ENCODE peak calls at places on chromosome 6, in four cellular contexts. E, U, J and O are unnamed samples. For H3K27me3, the result is how much of the 10 kb centered on the place peaks cover.

GRCh38 chr6:112933947-112934346 is 586.8 kb downstream of the RFPL4B start:
- DNase-seq in E (no peak), U (no peak), J (no peak), O (no peak)

GRCh38 chr6:22251331-22251730 is 45.5 kb downstream of the PRL start:
- DNase-seq in E (peak), U (no peak), J (peak), O (peak)

GRCh38 chr6:44062771-44063560 is 64.3 kb downstream of the MRPL14 start:
- DNase-seq in E (no peak), U (no peak), J (peak), O (no peak)

GRCh38 chr6:41504526-41505021 is 41.6 kb upstream of the FOXP4 start:
- DNase-seq in E (peak), U (no peak), J (no peak), O (no peak)

GRCh38 chr6:169252805-169253189 is 849 bp downstream of the THBS2 start:
- DNase-seq in E (no peak), U (no peak), J (no peak), O (no peak)

GRCh38 chr6:111552241-111552744 is 53.4 kb downstream of the TRAF3IP2 start:
- DNase-seq in E (peak), U (no peak), J (peak), O (peak)

GRCh38 chr6:14290448-14291388 is 173.1 kb downstream of the CD83 start:
- DNase-seq in E (no peak), U (no peak), J (no peak), O (no peak)

GRCh38 chr6:92114797-92115196 is 1304.6 kb downstream of the EPHA7 start:
- DNase-seq in E (no peak), U (no peak), J (no peak), O (no peak)

GRCh38 chr6:36798852-36799251 is 40.4 kb downstream of the CPNE5 start:
- DNase-seq in E (no peak), U (no peak), J (no peak), O (no peak)

GRCh38 chr6:36339156-36339555 is 2.5 kb upstream of the BNIP5 start:
- DNase-seq in E (no peak), U (no peak), J (no peak), O (no peak)

GRCh38 chr6:169646906-169647567 is 54.8 kb downstream of the WDR27 start:
- DNase-seq in E (no peak), U (no peak), J (no peak), O (no peak)

GRCh38 chr6:14771026-14771425 is 474.8 kb upstream of the JARID2 start:
- DNase-seq in E (no peak), U (no peak), J (no peak), O (no peak)

GRCh38 chr6:162226810-162227209 is 500.8 kb downstream of the PRKN start:
- DNase-seq in E (no peak), U (no peak), J (no peak), O (no peak)

GRCh38 chr6:134317471-134318131 is at the start of gene SGK1:
- DNase-seq in E (peak), U (no peak), J (peak), O (no peak)

GRCh38 chr6:107293421-107293820 is 165.9 kb downstream of the PDSS2 start:
- DNase-seq in E (no peak), U (no peak), J (no peak), O (no peak)

GRCh38 chr6:155943635-155944034 is 488.0 kb upstream of the NOX3 start:
- DNase-seq in E (peak), U (no peak), J (no peak), O (no peak)

GRCh38 chr6:87723727-87724078 is 21.7 kb upstream of the AKIRIN2 start:
- DNase-seq in E (no peak), U (no peak), J (no peak), O (no peak)

GRCh38 chr6:85537055-85537494 is 56.6 kb downstream of the SNX14 start:
- DNase-seq in E (peak), U (no peak), J (no peak), O (no peak)

GRCh38 chr6:16762265-16762546 is 946 bp upstream of the ATXN1 start:
- DNase-seq in E (no peak), U (no peak), J (no peak), O (no peak)

GRCh38 chr6:97668716-97669115 is 385.7 kb upstream of the MMS22L start:
- DNase-seq in E (no peak), U (no peak), J (no peak), O (no peak)

GRCh38 chr6:153126218-153126617 is 4.9 kb downstream of the RGS17 start:
- DNase-seq in E (no peak), U (no peak), J (no peak), O (no peak)

GRCh38 chr6:169366177-169366901 is 112.7 kb upstream of the THBS2 start:
- DNase-seq in E (no peak), U (no peak), J (no peak), O (no peak)

GRCh38 chr6:34316442-34317171 is 67.8 kb upstream of the SMIM29 start:
- DNase-seq in E (no peak), U (no peak), J (no peak), O (no peak)

GRCh38 chr6:90295854-90296345 is 743 bp downstream of the BACH2 start:
- DNase-seq in E (peak), U (no peak), J (peak), O (no peak)

GRCh38 chr6:45256697-45257695 is 71.1 kb upstream of the RUNX2 start:
- DNase-seq in E (no peak), U (no peak), J (no peak), O (no peak)

GRCh38 chr6:148934534-148934933 is 187.7 kb downstream of the UST start:
- DNase-seq in E (peak), U (no peak), J (no peak), O (no peak)

GRCh38 chr6:156953478-156954146 is 176.4 kb downstream of the ARID1B start:
- DNase-seq in E (peak), U (peak), J (peak), O (peak)
- TF ChIP-seq CTCF in E (peak), U (peak), J (peak), O (peak)

GRCh38 chr6:150598401-150598800 is 1.3 kb upstream of the PLEKHG1 start:
- DNase-seq in E (no peak), U (no peak), J (no peak), O (no peak)
- H3K27me3 ChIP-seq in E (under half), U (under half), J (under half), O (under half)

GRCh38 chr6:168133707-168134398 is 54.8 kb upstream of the FRMD1 start:
- DNase-seq in E (no peak), U (no peak), J (no peak), O (no peak)

GRCh38 chr6:168131464-168132415 is 52.7 kb upstream of the FRMD1 start:
- DNase-seq in E (no peak), U (no peak), J (no peak), O (no peak)

GRCh38 chr6:168134399-168135201 is 55.6 kb upstream of the FRMD1 start:
- DNase-seq in E (no peak), U (no peak), J (no peak), O (no peak)

GRCh38 chr6:168132531-168133184 is 53.6 kb upstream of the FRMD1 start:
- DNase-seq in E (peak), U (no peak), J (no peak), O (peak)

GRCh38 chr6:168133186-168133585 is 54.2 kb upstream of the FRMD1 start:
- DNase-seq in E (no peak), U (no peak), J (no peak), O (peak)
- H3K4me3 ChIP-seq in E (no peak), U (no peak), J (no peak), O (no peak)

DNA sequence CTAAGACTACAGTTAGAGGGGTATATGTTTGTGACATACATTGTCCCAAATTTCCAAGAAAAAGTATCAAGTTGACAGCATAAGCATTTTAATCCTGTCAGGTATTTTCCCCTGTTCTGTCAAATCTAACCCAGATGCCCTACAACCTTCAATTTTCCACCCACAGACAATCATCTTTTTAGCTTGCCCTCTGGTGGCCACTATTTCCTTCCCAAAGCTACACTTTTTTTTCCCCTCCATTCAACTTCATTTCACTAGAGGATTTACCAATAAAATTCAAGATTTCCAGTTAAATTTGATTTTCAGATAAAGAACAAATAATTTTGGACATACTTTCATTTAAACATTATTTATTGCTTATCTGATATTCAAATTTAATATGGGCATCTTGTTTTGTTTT is 286.6 kb downstream of the TENT5A start:
- DNase-seq in E (peak), U (no peak), J (peak), O (no peak)
- TF ChIP-seq CTCF in E (peak), U (peak), J (peak), O (peak)

GRCh38 chr6:54353975-54354374 is 45.7 kb downstream of the TINAG start:
- DNase-seq in E (no peak), U (no peak), J (no peak), O (no peak)

GRCh38 chr6:54354608-54355007 is 46.4 kb downstream of the TINAG start:
- DNase-seq in E (no peak), U (no peak), J (no peak), O (no peak)
- H3K27me3 ChIP-seq in E (under half), U (under half), J (under half), O (under half)

GRCh38 chr6:159980474-159980873 is 11.6 kb downstream of the IGF2R start:
- DNase-seq in E (no peak), U (no peak), J (no peak), O (no peak)

GRCh38 chr6:159977242-159978214 is 8.6 kb downstream of the IGF2R start:
- DNase-seq in E (no peak), U (no peak), J (no peak), O (no peak)

GRCh38 chr6:159979136-159979874 is 10.4 kb downstream of the IGF2R start:
- DNase-seq in E (peak), U (no peak), J (peak), O (no peak)

GRCh38 chr6:159976844-159977241 is 8.0 kb downstream of the IGF2R start:
- DNase-seq in E (no peak), U (no peak), J (no peak), O (no peak)

GRCh38 chr6:159978291-159979135 is 9.6 kb downstream of the IGF2R start:
- DNase-seq in E (peak), U (no peak), J (no peak), O (no peak)
- H3K4me3 ChIP-seq in E (peak), U (no peak), J (no peak), O (no peak)